ENCODE peak calls at places on chromosomes 13 and 19, in eight cellular contexts. I is T-helper 2 cell; K is fibroblast of mammary gland; T is NCI-H2107; Q is renal cortical epithelial cell; U is stimulated activated naive CD8-positive, alpha-beta T cell treated with anti-CD3 and anti-CD28 coated beads, Interleukin-15, Interleukin-2, amounts not matched to agents 100 U/mL and 50 U/mL, for 24 hours; D is stimulated activated CD8-positive, alpha-beta memory T cell treated with anti-CD3 and anti-CD28 coated beads, Interleukin-15, amount 100 ng/mL, for 24 hours; J is activated naive CD8-positive, alpha-beta T cell treated with anti-CD3 and anti-CD28 coated beads, Interleukin-2, amount 50 U/mL, for 24 hours. X is an unnamed sample.

GRCh38 chr13:111384441-111385181 is 64.2 kb downstream of the TEX29 start:
- DNase-seq in I (no peak), K (no peak), T (no peak), Q (no peak), U (no peak), D (no peak), J (peak; percentile 11), X (no peak)

GRCh38 chr19:48487944-48488343 is 18.8 kb downstream of the CYTH2 start:
- DNase-seq in I (no peak), K (peak; percentile 73), T (no peak), Q (peak; percentile 88), U (no peak), D (no peak), J (no peak), X (no peak)

GRCh38 chr19:40139533-40140287 is 49.0 kb upstream of the ZNF780A start:
- DNase-seq in I (no peak), K (peak; percentile 58), T (peak; percentile 15), Q (peak; percentile 53), U (no peak), D (no peak), J (no peak), X (peak; percentile 50)

GRCh38 chr19:40960062-40960685 is 30.9 kb upstream of the CYP2B6 start:
- DNase-seq in I (no peak), K (no peak), T (no peak), Q (no peak), U (no peak), D (no peak), J (no peak), X (no peak)

GRCh38 chr19:39795001-39795400 is 16.3 kb downstream of the LEUTX start:
- DNase-seq in I (no peak), K (no peak), T (no peak), Q (no peak), U (no peak), D (no peak), J (no peak), X (no peak)

GRCh38 chr19:1773173-1773572 is 19.9 kb downstream of the ONECUT3 start:
- DNase-seq in I (no peak), K (peak; percentile 18), T (no peak), Q (peak; percentile 94), U (no peak), D (no peak), J (no peak), X (no peak)

GRCh38 chr19:10018219-10018618 is 4.9 kb downstream of the RDH8 start:
- DNase-seq in I (no peak), K (peak; percentile 95), T (no peak), Q (no peak), U (no peak), D (no peak), J (no peak), X (no peak)

GRCh38 chr13:109036091-109036490 is 406.7 kb downstream of the MYO16 start:
- DNase-seq in I (no peak), K (peak; percentile 20), T (no peak), Q (peak; percentile 52), U (no peak), D (no peak), J (no peak), X (no peak)

GRCh38 chr19:39314016-39314728 is 6.5 kb downstream of the LRFN1 start:
- DNase-seq in I (no peak), K (no peak), T (no peak), Q (no peak), U (no peak), D (no peak), J (no peak), X (no peak)

GRCh38 chr19:38384209-38385027 is 3.4 kb downstream of the GGN start:
- DNase-seq in I (no peak), K (no peak), T (no peak), Q (no peak), U (no peak), D (no peak), J (no peak), X (no peak)

GRCh38 chr19:35202722-35203674 is 25.5 kb downstream of the FAM187B start:
- DNase-seq in I (no peak), K (no peak), T (no peak), Q (no peak), U (no peak), D (no peak), J (no peak), X (no peak)

GRCh38 chr13:49464621-49465325 is 20.7 kb downstream of the SETDB2 start:
- DNase-seq in I (no peak), K (peak; percentile 40), T (no peak), Q (no peak), U (no peak), D (no peak), J (no peak), X (no peak)

GRCh38 chr13:23427342-23428182 is 5.9 kb downstream of the SACS start:
- DNase-seq in I (no peak), K (peak; percentile 96), T (no peak), Q (peak; percentile 86), U (no peak), D (no peak), J (no peak), X (no peak)

GRCh38 chr19:46221981-46222610 is 7.4 kb upstream of the IGFL1 start:
- DNase-seq in I (no peak), K (peak; percentile 68), T (no peak), Q (peak; percentile 50), U (no peak), D (no peak), J (no peak), X (no peak)

GRCh38 chr13:25085125-25085742 is 10.7 kb upstream of the PABPC3 start:
- DNase-seq in I (no peak), K (peak; percentile 48), T (no peak), Q (peak; percentile 34), U (peak; percentile 8), D (no peak), J (peak; percentile 5), X (no peak)

X was measured in central memory CD4-positive, alpha-beta T cell.